ENCODE peak calls at places on chromosomes 4 and X, in six cellular contexts. L, B, N, M, R and O are unnamed samples.

GRCh38 chr4:100986360-100986868 is 360.9 kb downstream of the PPP3CA start:
- DNase-seq in B (no peak), N (peak), L (peak), M (peak), R (peak), O (no peak)

GRCh38 chr4:156578005-156578404 is 393.6 kb downstream of the PDGFC start:
- DNase-seq in N (no peak), B (no peak), L (no peak), R (no peak), M (no peak), O (no peak)

GRCh38 chr4:72418458-72418857 is 150.6 kb downstream of the ADAMTS3 start:
- DNase-seq in B (peak), R (peak), M (no peak), N (no peak), L (no peak), O (no peak)

GRCh38 chrX:42485621-42486020 is 292.3 kb downstream of the PPP1R2C start:
- DNase-seq in R (no peak), M (no peak), N (no peak), B (no peak), L (no peak), O (peak)

GRCh38 chr4:96347582-96347981 is 507.7 kb downstream of the PDHA2 start:
- DNase-seq in B (no peak), L (no peak), M (no peak), N (no peak), R (no peak), O (no peak)

GRCh38 chr4:182179105-182179504 is 64.1 kb upstream of the TENM3 start:
- DNase-seq in N (no peak), L (peak), B (peak), M (no peak), R (no peak), O (no peak)

GRCh38 chr4:150078041-150078995 is at the start of gene DCLK2:
- DNase-seq in R (peak), N (peak), M (peak), B (peak), L (peak), O (peak)

GRCh38 chr4:5808081-5808741 is 84.7 kb downstream of the CRMP1 start:
- DNase-seq in N (no peak), M (no peak), R (peak), B (peak), L (no peak), O (no peak)

GRCh38 chr4:41438564-41438963 is 99.4 kb upstream of the LIMCH1 start:
- DNase-seq in B (no peak), M (no peak), R (peak), L (no peak), N (no peak), O (peak)

GRCh38 chr4:165874799-165875371 is 1.8 kb downstream of the TLL1 start:
- DNase-seq in L (peak), R (peak), B (no peak), N (peak), M (peak), O (peak)

GRCh38 chr4:168995537-168996295 is 14.3 kb downstream of the CBR4 start:
- DNase-seq in B (peak), M (no peak), N (no peak), L (no peak), R (peak), O (no peak)

GRCh38 chr4:692771-693554 is 4.0 kb upstream of the SLC49A3 start:
- DNase-seq in M (peak), L (no peak), N (no peak), B (no peak), R (no peak), O (peak)

GRCh38 chrX:14043209-14043608 is 13.5 kb upstream of the GEMIN8 start:
- DNase-seq in N (no peak), R (no peak), L (no peak), B (no peak), M (no peak), O (no peak)

GRCh38 chr4:102344520-102344954 is 745 bp downstream of the SLC39A8 start:
- DNase-seq in B (no peak), R (peak), N (peak), M (peak), L (peak), O (peak)

GRCh38 chr4:182825786-182826185 is 91.4 kb downstream of the DCTD start:
- DNase-seq in B (no peak), R (no peak), L (no peak), M (no peak), N (no peak), O (no peak)

GRCh38 chr4:185638093-185638492 is 102.8 kb upstream of the PDLIM3 start:
- DNase-seq in M (no peak), N (no peak), B (no peak), L (no peak), R (no peak), O (no peak)

DNA sequence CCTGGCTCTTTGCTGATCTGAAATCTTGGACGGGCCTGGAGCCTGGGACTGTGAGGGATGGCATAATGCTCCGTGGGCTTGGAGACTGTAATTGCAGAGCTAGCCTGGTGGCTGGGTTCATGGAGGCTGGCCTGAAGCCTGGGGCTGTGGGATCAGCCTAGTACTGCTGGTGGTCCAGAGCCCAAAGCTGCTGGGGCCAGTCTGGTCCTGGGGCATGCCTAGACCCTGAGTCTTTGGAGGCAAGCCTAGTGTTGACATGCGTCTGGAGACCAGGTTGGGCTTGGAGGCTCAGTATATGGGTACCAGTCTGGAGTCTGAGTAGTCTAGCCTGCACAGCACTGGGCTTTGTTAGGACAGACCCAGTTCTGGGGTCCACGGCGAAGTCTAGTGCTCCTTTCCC is 172.0 kb upstream of the ZC4H2 start:
- DNase-seq in R (no peak), L (no peak), N (no peak), M (no peak), B (no peak), O (no peak)
- H4K91ac ChIP-seq in R (no peak), L (no peak), N (no peak), M (no peak), B (no peak), O (no peak)

GRCh38 chr4:16865897-16866283 is 32.6 kb downstream of the LDB2 start:
- DNase-seq in L (no peak), B (no peak), N (no peak), M (no peak), R (no peak), O (no peak)
- H2BK5ac ChIP-seq in L (no peak), B (no peak), N (no peak), M (no peak), R (no peak), O (no peak)

GRCh38 chr4:153465922-153466636 is at the start of gene TMEM131L:
- DNase-seq in R (peak), N (peak), M (peak), L (peak), B (peak), O (peak)
- H3K23ac ChIP-seq in R (no peak), N (peak), M (no peak), L (peak), B (peak), O (no peak)

DNA sequence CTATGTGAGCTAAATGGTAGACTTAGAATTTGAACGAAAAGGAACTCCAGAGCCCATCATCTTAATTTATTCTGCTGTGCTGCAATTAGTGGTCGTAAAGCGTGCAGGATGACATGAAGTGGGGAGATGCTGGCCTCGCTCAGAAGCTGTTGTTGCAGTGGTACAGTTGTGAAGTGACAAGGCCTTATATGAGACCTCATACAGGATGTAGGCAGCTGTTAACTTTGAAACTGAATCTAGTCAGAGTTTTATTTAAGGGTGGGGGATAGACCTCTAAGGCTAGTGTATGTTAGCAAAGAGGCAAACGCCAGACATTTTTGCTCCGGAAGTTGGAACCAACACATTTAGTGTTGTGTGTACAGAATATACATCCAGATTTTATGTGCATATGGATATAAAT is 13.5 kb downstream of the KLF3 start:
- DNase-seq in N (no peak), R (no peak), B (no peak), L (no peak), M (no peak), O (no peak)
- H4K91ac ChIP-seq in N (no peak), R (no peak), B (peak), L (no peak), M (no peak), O (no peak)